ENCODE peak calls at places on chromosomes 16 and 17, in four cellular contexts. U is fibroblast of pulmonary artery, D is mucosa of descending colon, Q is MCF 10A. G is an unnamed sample.

GRCh38 chr16:22787456-22788189 is 26.3 kb upstream of the HS3ST2 start:
- DNase-seq in U (no peak), D (peak), Q (peak), G (no peak)

GRCh38 chr17:75412455-75413317 is 7.2 kb upstream of the GRB2 start:
- DNase-seq in U (peak), D (peak), Q (peak), G (no peak)

GRCh38 chr16:46729326-46729995 is 18.7 kb downstream of the MYLK3 start:
- DNase-seq in U (no peak), D (no peak), Q (no peak), G (no peak)

GRCh38 chr16:1113489-1113888 is 17.4 kb upstream of the C1QTNF8 start:
- DNase-seq in U (no peak), D (no peak), Q (no peak), G (no peak)

GRCh38 chr16:57115148-57115503 is 22.7 kb downstream of the CPNE2 start:
- DNase-seq in U (peak), D (no peak), Q (no peak), G (no peak)

GRCh38 chr16:58128721-58129096 is 472 bp downstream of the CFAP20 start:
- DNase-seq in U (no peak), D (no peak), Q (no peak), G (no peak)

GRCh38 chr16:48003226-48003907 is 152.4 kb downstream of the ABCC12 start:
- DNase-seq in U (no peak), D (no peak), Q (no peak), G (no peak)

GRCh38 chr17:51263001-51263400 is 2.7 kb downstream of the UTP18 start:
- DNase-seq in U (peak), D (no peak), Q (peak), G (no peak)

GRCh38 chr17:27640790-27641189 is 9.8 kb downstream of the LGALS9 start:
- DNase-seq in U (no peak), D (no peak), Q (no peak), G (no peak)

GRCh38 chr17:73689596-73690275 is 45.5 kb upstream of the SDK2 start:
- DNase-seq in U (no peak), D (no peak), Q (no peak), G (no peak)

GRCh38 chr17:44920565-44920940 is 5.3 kb upstream of the GFAP start:
- DNase-seq in U (no peak), D (no peak), Q (no peak), G (no peak)

GRCh38 chr16:89841275-89841674 is 13.0 kb downstream of the SPIRE2 start:
- DNase-seq in U (no peak), D (peak), Q (no peak), G (no peak)

GRCh38 chr17:43658890-43659289 is 2.8 kb downstream of the MEOX1 start:
- DNase-seq in U (no peak), D (no peak), Q (no peak), G (no peak)

GRCh38 chr16:59634951-59635350 is 900.8 kb upstream of the GOT2 start:
- DNase-seq in U (peak), D (no peak), Q (no peak), G (no peak)

GRCh38 chr17:77504652-77505459 is 364.1 kb downstream of the SEC14L1 start:
- DNase-seq in U (no peak), D (no peak), Q (no peak), G (no peak)

DNA sequence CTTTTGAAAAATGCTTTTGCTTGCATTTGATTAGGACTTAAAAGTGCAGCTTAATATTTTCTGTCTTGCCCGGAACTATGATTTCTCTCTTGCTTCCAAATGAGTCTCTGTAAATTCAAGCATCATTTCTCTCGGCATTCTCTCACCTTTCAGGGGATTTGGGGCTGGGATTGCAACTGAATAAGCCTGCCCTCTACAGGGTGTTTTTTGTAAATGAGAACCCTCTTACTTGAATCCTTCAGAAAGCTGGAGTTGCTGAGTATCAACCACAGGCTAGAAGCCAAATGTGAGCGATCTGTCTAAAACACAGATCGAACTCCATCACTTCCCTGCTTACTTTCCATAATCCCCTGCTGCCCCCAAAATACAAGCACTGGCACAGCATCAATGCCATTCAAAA is 234.6 kb downstream of the TMEM114 start:
- DNase-seq in U (no peak), D (no peak), Q (no peak), G (no peak)
- TF ChIP-seq CTCF in U (no peak), D (no peak), Q (peak), G (no peak)

GRCh38 chr17:4584835-4585187 is 482 bp downstream of the SMTNL2 start:
- DNase-seq in U (no peak), D (no peak), Q (no peak), G (no peak)

GRCh38 chr17:4584125-4584834 is at the start of gene SMTNL2:
- DNase-seq in U (no peak), D (no peak), Q (no peak), G (peak)

GRCh38 chr17:4582691-4583090 is 1.6 kb upstream of the SMTNL2 start:
- DNase-seq in U (no peak), D (no peak), Q (no peak), G (no peak)

GRCh38 chr17:4583206-4583605 is 1.1 kb upstream of the SMTNL2 start:
- DNase-seq in U (no peak), D (no peak), Q (no peak), G (no peak)

DNA sequence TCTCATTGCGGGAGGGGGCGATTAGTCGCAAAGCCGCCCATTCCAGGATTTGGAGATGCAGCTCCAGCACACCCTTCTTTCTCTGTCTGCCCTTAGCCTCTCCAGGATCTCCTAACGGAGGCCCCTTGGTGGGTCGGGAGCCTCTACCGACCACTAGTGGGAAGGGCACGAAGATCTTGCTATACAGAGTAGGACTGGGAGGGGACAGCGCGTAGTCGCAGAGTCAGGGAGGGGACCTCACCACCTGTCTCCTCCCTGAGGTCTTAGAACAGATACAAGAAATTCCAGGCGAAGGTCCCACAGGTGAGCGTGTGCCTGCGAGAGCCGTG is 569 bp upstream of the SMTNL2 start:
- DNase-seq in U (no peak), D (no peak), Q (no peak), G (no peak)
- TF ChIP-seq CTCF in U (peak), D (no peak), Q (no peak), G (peak)

GRCh38 chr16:49756971-49757743 is 98.8 kb downstream of the ZNF423 start:
- DNase-seq in U (peak), D (no peak), Q (peak), G (no peak)

GRCh38 chr16:49755291-49755611 is 100.7 kb downstream of the ZNF423 start:
- DNase-seq in U (peak), D (peak), Q (peak), G (no peak)

GRCh38 chr16:49755716-49756115 is 100.2 kb downstream of the ZNF423 start:
- DNase-seq in U (no peak), D (no peak), Q (no peak), G (no peak)

GRCh38 chr16:49754495-49755290 is 101.2 kb downstream of the ZNF423 start:
- DNase-seq in U (peak), D (peak), Q (peak), G (no peak)

DNA sequence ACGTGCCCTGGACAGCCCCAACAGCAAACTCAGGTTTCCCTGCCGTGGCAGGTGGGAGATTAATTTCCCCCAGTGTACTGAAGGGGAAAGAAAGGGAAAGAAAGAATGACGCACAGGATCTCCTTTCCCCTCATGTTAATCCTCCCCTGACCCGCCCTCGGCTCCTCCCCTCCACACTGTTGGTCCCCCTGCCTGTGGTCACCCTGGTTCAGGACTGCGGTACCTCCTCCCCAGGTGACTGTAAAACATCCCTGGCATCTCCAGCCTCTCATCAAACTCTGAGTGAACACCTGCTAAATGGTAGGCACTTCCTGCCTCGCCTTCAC is 98.2 kb downstream of the ZNF423 start:
- DNase-seq in U (no peak), D (no peak), Q (no peak), G (no peak)
- TF ChIP-seq CTCF in U (no peak), D (no peak), Q (no peak), G (no peak)

GRCh38 chr16:86679490-86679889 is 101.1 kb downstream of the FOXL1 start:
- DNase-seq in U (no peak), D (no peak), Q (peak), G (no peak)
- TF ChIP-seq CTCF in U (no peak), D (no peak), Q (no peak), G (no peak)

DNA sequence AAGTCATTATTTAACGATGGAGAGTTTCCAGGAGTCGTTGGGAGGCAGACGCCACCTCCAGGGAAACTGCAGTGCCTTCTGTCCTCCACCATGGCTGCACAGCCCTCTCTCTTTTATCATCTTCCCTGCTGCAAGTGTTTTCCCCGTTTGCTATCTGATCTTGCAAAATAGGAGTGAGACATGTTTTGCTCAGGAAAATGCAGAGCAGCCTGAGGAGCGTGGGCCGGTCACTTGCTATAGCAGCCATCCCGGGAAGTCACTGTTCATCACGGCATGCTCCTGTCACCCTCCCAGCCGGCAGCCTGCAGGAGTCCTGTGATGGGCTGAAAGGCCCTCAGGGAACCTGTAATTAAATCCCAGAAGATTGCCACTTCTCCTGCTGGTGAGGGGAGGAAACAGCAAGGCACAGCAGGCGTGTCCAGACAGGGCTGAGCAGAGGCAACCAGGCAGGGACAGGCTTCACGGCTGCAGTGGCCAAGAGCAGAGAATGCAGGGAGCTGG is 143.1 kb downstream of the GSG1L start:
- DNase-seq in U (no peak), D (no peak), Q (peak), G (no peak)
- TF ChIP-seq CTCF in U (peak), D (no peak), Q (peak), G (peak)

GRCh38 chr17:35539659-35540026 is 2.2 kb upstream of the SLFN12L start:
- DNase-seq in U (no peak), D (no peak), Q (no peak), G (no peak)
- TF ChIP-seq CTCF in U (no peak), D (no peak), Q (no peak), G (peak)

DNA sequence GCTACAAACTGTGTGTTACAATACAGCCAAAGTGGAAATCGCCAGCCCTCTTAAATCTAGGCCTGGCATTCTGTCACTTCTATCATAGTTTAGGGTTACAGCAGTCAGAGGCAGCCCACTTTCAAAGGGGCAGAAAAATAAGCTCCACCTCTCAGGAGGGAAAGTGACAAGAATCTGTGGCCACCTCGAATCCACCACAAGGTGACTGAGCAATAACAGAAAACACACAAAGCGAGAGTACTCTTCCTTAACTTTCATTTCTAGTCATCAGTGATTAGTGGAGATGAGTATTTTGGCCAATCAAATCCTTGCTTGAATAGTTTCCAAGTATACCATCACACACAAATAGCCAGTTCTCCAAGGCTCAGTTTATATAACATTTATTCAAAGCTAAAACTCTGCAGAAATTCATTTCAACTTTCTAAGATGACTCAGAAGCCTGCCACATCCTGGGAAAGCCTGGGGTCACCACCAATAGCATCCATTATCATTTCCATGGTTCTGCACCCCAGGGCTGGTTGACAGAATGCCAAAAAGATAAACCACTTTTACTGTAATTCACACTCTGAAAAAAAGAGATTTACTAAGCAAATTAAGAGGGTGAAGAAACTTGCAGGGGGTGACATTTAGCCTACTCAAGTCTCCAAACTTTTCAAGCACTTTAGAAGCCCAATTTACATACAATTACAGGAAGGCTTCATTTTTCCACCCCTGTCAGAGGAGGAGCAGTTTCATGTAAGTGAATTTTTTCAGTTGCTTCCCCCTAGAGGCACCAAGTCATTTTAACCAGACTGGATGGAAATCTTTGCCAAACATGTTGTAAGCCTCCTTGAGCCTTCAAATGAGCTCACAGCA is 66.8 kb downstream of the SALL1 start:
- DNase-seq in U (peak), D (no peak), Q (no peak), G (no peak)
- TF ChIP-seq CTCF in U (no peak), D (no peak), Q (no peak), G (no peak)

GRCh38 chr17:8574687-8575086 is 55.8 kb downstream of the MYH10 start:
- DNase-seq in U (peak), D (peak), Q (no peak), G (no peak)
- TF ChIP-seq CTCF in U (peak), D (no peak), Q (no peak), G (no peak)

GRCh38 chr16:25707982-25708583 is 16.3 kb downstream of the HS3ST4 start:
- DNase-seq in U (peak), D (peak), Q (peak), G (no peak)
- TF ChIP-seq CTCF in U (peak), D (no peak), Q (peak), G (peak)

GRCh38 chr16:72013888-72014538 is 5.5 kb downstream of the DHODH start:
- DNase-seq in U (peak), D (no peak), Q (no peak), G (no peak)

GRCh38 chr16:72013389-72013788 is 4.8 kb downstream of the DHODH start:
- DNase-seq in U (peak), D (no peak), Q (peak), G (no peak)

GRCh38 chr16:72012607-72013006 is 4.1 kb downstream of the DHODH start:
- DNase-seq in U (no peak), D (no peak), Q (peak), G (no peak)

GRCh38 chr16:72009779-72010178 is 1.2 kb downstream of the DHODH start:
- DNase-seq in U (no peak), D (no peak), Q (no peak), G (no peak)

GRCh38 chr16:72008424-72009216 is at the start of gene DHODH:
- DNase-seq in U (peak), D (peak), Q (peak), G (peak)
- TF ChIP-seq CTCF in U (no peak), D (no peak), Q (no peak), G (no peak)